ENCODE peak calls at places on chromosomes 12 and 14, in nine cellular contexts. I is GM12878, X is stomach, O is HCT116, S is spleen, K is tibial nerve, J is transverse colon, U is prostate gland, H is HepG2. Y is an unnamed sample.

GRCh38 chr12:41419151-41419893 is 231.2 kb downstream of the PDZRN4 start:
- DNase-seq in H (no peak), I (no peak), U (no peak), S (no peak), O (no peak), K (no peak), J (no peak), X (no peak), Y (no peak)

GRCh38 chr12:56998981-56999380 is 7.4 kb downstream of the ZBTB39 start:
- DNase-seq in J (peak), K (no peak), U (no peak), O (no peak), I (peak), X (no peak), H (no peak), S (peak), Y (no peak)

GRCh38 chr14:94098359-94098758 is 12.2 kb upstream of the IFI27 start:
- DNase-seq in J (no peak), U (no peak), I (no peak), K (no peak), O (no peak), H (no peak), X (no peak), S (no peak), Y (no peak)

GRCh38 chr14:70890842-70891442 is 16.3 kb upstream of the PCNX1 start:
- DNase-seq in O (no peak), J (no peak), I (no peak), X (no peak), H (no peak), K (no peak), S (no peak), U (no peak), Y (no peak)

GRCh38 chr12:6952860-6953416 is 1.8 kb downstream of the PTPN6 start:
- DNase-seq in X (no peak), H (no peak), U (no peak), O (no peak), I (no peak), K (no peak), S (peak), J (no peak), Y (no peak)

GRCh38 chr12:131640436-131640969 is 70.4 kb upstream of the SFSWAP start:
- DNase-seq in H (no peak), S (no peak), U (no peak), I (no peak), X (no peak), J (no peak), O (no peak), K (no peak), Y (no peak)

GRCh38 chr12:94980577-94980976 is 22.9 kb downstream of the NDUFA12 start:
- DNase-seq in H (no peak), K (no peak), X (no peak), J (no peak), I (no peak), U (no peak), O (no peak), S (no peak), Y (peak)

GRCh38 chr14:75877292-75877691 is 104.5 kb downstream of the TGFB3 start:
- DNase-seq in U (no peak), K (no peak), H (no peak), J (no peak), I (no peak), S (no peak), X (no peak), O (no peak), Y (no peak)

DNA sequence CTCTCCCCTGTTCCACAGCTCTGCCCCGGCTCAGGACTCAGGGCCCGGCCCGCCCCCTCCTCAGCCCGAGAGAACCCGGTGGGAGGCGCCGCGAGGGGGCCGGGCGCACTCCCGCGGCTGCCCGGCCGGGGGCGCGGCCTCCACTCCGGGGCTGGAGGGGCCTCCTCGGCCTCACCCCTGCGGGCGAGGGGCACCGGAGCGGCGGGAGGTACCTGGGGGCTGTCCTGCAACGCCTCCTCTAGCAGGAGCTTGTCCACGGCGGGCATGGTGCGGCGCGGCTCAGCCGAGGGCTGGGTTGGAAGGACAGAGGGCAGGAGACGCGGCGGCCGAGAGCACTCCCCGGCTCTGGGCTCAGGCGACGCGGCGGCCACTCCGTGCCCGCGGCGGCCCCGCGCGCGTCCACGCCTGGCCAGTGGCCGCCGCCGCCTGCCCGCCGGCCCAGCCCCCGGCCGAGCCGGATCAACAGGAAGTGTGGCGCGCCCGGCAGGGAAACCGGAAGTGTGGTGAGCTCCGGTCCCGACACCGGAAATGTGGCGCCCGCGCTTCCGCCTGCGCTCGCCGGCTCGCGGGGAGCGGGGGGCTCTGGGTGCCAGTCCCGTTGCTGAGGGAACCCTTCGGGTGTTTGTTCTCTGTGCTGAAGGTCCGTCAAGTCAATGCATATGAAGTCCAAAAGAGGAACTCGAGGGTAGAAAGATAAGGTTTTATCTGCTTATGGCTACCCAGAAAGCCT is at the start of gene APPL2:
- DNase-seq in K (peak), J (peak), O (peak), H (peak), I (peak), U (peak), X (peak), S (peak), Y (peak)
- TF ChIP-seq POLR2A in K (peak), J (peak), O (peak), H (peak), I (peak), U (peak), X (no peak), S (peak), Y (peak)

DNA sequence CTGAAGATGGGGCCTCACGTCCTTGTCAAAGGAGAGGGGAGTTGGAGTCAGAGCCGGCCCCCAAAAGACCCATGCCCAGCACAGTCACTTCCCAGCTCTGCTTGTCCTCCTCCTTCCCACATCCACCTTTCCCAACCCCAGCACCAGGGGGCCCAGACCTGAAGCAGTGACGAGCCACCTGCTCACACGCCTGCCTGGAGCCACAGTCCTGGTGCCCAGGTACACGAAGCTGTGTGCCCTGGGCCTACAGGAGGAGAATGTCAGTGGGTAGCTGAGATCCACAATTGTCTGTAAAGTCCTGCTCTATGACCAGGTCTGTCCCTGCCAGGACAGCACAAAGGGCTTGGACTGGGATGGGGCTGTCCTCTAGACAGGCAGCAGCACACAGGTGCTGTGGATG is 126.8 kb upstream of the PZP start:
- DNase-seq in U (no peak), I (no peak), H (no peak), O (no peak), K (no peak), X (no peak), S (no peak), J (no peak), Y (no peak)
- TF ChIP-seq POLR2A in U (no peak), I (no peak), H (no peak), O (no peak), K (no peak), X (no peak), S (no peak), J (no peak), Y (no peak)

GRCh38 chr14:96400495-96400894 is 8.6 kb downstream of the AK7 start:
- DNase-seq in J (no peak), I (no peak), H (no peak), U (no peak), X (no peak), K (no peak), O (no peak), S (no peak), Y (no peak)
- TF ChIP-seq POLR2A in J (no peak), I (no peak), H (no peak), U (no peak), X (no peak), K (no peak), O (no peak), S (no peak), Y (no peak)

DNA sequence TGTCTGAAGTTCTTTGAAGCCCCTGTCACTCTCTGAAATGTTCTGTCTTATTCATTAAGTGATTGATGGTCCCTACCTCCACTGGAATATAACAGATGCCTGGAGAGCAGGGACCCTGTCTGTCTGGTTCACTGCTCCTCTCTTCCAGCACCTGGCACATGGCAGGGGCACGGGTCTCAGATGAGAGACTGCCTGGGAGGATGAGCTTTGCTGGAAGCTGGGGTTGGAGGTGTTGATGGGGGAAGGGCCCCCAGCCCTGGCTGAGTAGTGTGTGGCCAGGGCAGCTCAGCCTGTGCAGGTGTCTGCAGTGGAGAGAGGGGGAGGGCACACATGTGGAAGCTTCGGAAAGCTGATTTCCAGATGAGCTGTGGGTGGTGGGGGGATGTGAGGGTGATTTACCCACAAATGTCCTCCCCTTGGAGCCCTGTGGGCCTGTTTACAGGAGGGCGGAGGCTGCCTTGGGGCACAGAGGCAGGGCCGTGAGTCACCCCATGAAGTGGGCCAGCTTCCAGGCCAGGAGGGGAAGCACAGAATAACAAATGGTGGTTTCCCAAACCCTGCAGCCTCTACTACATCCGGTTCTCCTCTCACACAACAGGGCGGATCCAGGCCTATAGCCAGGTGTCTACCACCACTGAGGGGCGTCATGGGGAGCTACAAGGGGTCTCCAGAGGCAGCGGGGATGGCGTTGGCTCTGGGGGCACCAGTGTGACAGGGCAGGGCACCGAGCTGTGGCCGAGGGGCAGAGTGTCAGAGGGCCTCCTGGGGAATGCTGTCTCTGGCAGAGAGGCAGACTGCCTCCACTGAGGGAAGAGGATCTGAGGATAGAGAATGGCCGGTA is 11.0 kb downstream of the KRT7 start:
- DNase-seq in I (peak), O (no peak), S (peak), X (peak), J (peak), H (peak), K (peak), U (peak), Y (no peak)
- TF ChIP-seq POLR2A in I (peak), O (no peak), S (no peak), X (no peak), J (no peak), H (no peak), K (no peak), U (peak), Y (no peak)

DNA sequence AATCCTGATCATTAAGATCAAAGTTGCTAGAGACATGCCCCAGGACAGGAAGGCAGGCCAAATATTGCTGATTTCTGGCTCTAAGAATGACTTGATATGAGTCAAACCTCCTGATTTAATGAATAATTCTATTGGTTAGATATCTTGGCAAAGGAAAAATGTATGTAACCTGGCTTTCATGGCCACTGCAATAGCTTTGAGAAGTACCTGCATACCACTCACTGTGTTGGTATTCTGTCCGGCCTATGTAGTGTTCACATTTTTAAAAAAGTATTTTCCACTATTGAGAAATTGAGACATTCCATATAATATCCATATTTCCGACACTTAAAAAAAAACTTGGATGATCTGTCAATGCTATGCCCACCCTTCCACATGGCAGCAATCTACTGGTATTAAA is 283.1 kb upstream of the SOX5 start:
- DNase-seq in J (no peak), H (no peak), O (no peak), S (no peak), X (no peak), K (no peak), U (no peak), I (no peak), Y (no peak)
- TF ChIP-seq POLR2A in J (no peak), H (no peak), O (no peak), S (no peak), X (no peak), K (no peak), U (no peak), I (no peak), Y (no peak)

DNA sequence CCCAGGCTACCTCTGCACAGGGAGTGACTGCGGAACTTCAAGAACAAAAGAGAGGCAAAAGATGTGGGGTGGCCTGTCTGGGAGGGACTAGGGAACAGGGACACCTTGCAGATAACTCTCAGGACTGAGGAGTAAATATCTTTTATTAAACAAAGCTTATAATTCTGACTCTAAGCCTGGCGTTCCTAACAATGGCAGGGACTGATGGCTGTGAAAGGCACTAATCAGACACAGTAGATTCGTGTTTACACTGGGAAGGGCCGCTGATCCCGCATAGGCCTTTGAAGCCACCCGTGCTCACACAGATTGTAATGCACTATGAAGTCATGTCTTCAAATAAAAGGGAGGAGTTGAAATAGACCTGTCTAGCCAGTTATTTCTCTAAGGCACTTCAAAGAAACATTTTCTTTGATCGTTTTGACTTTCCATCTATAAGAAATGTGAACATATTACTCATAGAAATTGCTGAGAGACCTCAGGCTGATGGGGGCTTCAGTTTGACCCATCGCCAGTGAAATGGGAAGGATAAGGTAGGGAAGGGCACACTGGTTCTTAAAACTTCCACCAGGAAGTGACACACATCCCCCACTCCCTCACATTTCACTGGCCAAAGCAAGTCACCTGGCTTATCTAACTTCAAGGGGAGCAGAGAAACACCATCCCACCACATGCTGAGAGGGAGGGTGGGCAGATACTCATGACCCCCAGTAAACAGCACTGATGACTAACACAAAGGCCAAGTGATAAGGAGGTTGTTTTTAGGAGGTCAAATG is 91.3 kb upstream of the EEA1 start:
- DNase-seq in J (peak), H (peak), K (no peak), U (peak), X (peak), S (no peak), O (no peak), I (no peak), Y (no peak)
- TF ChIP-seq POLR2A in J (no peak), H (no peak), K (no peak), U (no peak), X (no peak), S (no peak), O (no peak), I (no peak), Y (no peak)

GRCh38 chr12:53344824-53345485 is 8.8 kb upstream of the SP7 start:
- DNase-seq in J (peak), S (peak), U (peak), I (no peak), O (no peak), H (peak), X (peak), K (peak), Y (peak)
- TF ChIP-seq POLR2A in J (peak), S (no peak), U (peak), I (peak), O (no peak), H (no peak), X (no peak), K (peak), Y (no peak)

Y was measured in erythroblast.